ENCODE peak calls at places on chromosomes 1 and 21, in seven cellular contexts. H is GM13977, C is neural crest cell, Z is K562, U is GM13976, A is NB4, Q is AG10803. T is an unnamed sample.

GRCh38 chr1:55932402-55932801 is 647.0 kb downstream of the PLPP3 start:
- DNase-seq in A (no peak), Z (no peak), U (no peak), H (no peak), C (no peak), Q (no peak), T (no peak)

GRCh38 chr1:52552505-52553371 is at the start of gene TUT4:
- DNase-seq in U (peak; percentile 77), H (peak; percentile 77), Z (peak; percentile 79), A (peak; percentile 92), Q (peak; percentile 70), C (peak; percentile 81), T (peak; percentile 77)

GRCh38 chr21:16074950-16075489 is 345.2 kb downstream of the USP25 start:
- DNase-seq in A (no peak), U (no peak), Q (no peak), H (no peak), C (no peak), Z (no peak), T (no peak)

GRCh38 chr1:81550753-81551152 is 250.0 kb upstream of the ADGRL2 start:
- DNase-seq in A (no peak), C (no peak), U (no peak), Q (no peak), H (no peak), Z (no peak), T (no peak)

GRCh38 chr1:30305519-30305918 is 417.9 kb downstream of the MATN1 start:
- DNase-seq in U (no peak), C (no peak), H (no peak), Q (no peak), A (no peak), Z (no peak), T (no peak)

GRCh38 chr1:186499571-186499970 is 38.7 kb upstream of the PDC start:
- DNase-seq in A (no peak), H (no peak), Q (no peak), U (no peak), Z (no peak), C (no peak), T (no peak)

GRCh38 chr21:42677339-42678117 is 24.1 kb downstream of the PDE9A start:
- DNase-seq in H (no peak), A (peak; percentile 93), U (no peak), Q (no peak), C (no peak), Z (no peak), T (no peak)

GRCh38 chr1:206809504-206810084 is 37.3 kb upstream of the IL10 start:
- DNase-seq in Q (peak; percentile 47), H (no peak), Z (no peak), C (no peak), A (peak; percentile 63), U (no peak), T (no peak)

GRCh38 chr1:168972887-168973286 is 133.6 kb upstream of the ATP1B1 start:
- DNase-seq in Q (no peak), Z (no peak), H (no peak), C (no peak), U (no peak), A (no peak), T (no peak)

GRCh38 chr21:33059319-33059894 is 10.5 kb upstream of the OLIG1 start:
- DNase-seq in A (peak; percentile 99), C (no peak), Q (no peak), H (no peak), Z (no peak), U (no peak), T (no peak)

GRCh38 chr1:224852901-224853568 is 76.4 kb upstream of the DNAH14 start:
- DNase-seq in H (peak; percentile 25), C (no peak), Q (peak; percentile 62), Z (peak; percentile 63), U (peak; percentile 32), A (peak; percentile 60), T (peak; percentile 26)

GRCh38 chr21:38136201-38136600 is 120.6 kb upstream of the KCNJ15 start:
- DNase-seq in H (no peak), Q (peak; percentile 42), A (no peak), Z (no peak), U (no peak), C (no peak), T (no peak)

GRCh38 chr1:100360790-100361232 is 8.5 kb downstream of the CDC14A start:
- DNase-seq in A (no peak), U (no peak), H (no peak), Q (peak; percentile 40), C (no peak), Z (no peak), T (no peak)

GRCh38 chr1:215290018-215290417 is 207.5 kb downstream of the KCNK2 start:
- DNase-seq in C (no peak), U (no peak), Z (no peak), Q (peak; percentile 76), A (no peak), H (no peak), T (no peak)

GRCh38 chr1:208167229-208167869 is 76.8 kb downstream of the PLXNA2 start:
- DNase-seq in C (no peak), U (no peak), A (no peak), H (no peak), Q (no peak), Z (no peak), T (no peak)

DNA sequence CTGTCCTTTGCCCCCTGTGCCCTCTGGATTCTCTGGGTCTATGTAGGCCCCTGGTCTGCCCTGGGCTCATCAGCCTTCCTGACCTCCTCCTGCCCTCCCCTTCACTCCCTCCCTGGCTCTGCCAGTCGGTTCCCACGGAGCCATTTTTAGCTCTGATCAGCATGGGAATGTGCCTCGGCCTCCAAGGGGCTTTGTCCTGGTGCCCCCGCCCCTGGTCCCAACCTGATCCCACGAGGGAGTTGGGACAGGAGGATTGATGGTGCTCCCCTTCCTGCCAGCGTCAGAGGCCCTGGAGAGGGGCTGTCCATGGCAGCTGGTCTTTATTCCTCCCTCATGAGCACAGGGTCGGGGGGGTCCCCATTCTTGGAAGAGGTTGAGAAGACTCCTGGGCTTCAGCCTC is 24.9 kb downstream of the ETNK2 start:
- DNase-seq in H (no peak), Z (no peak), Q (no peak), U (no peak), C (no peak), A (no peak), T (no peak)
- TF ChIP-seq CTCF in H (no peak), Z (no peak), Q (no peak), U (no peak), C (no peak), A (no peak), T (no peak)

GRCh38 chr1:150621497-150622113 is 7.8 kb downstream of the ENSA start:
- DNase-seq in A (peak; percentile 67), Q (peak; percentile 75), Z (no peak), H (peak; percentile 57), C (peak; percentile 22), U (peak; percentile 65), T (peak; percentile 46)
- TF ChIP-seq CTCF in A (peak; percentile 55), Q (peak; percentile 79), Z (peak; percentile 74), H (peak; percentile 69), C (peak; percentile 75), U (peak; percentile 33), T (peak; percentile 58)

DNA sequence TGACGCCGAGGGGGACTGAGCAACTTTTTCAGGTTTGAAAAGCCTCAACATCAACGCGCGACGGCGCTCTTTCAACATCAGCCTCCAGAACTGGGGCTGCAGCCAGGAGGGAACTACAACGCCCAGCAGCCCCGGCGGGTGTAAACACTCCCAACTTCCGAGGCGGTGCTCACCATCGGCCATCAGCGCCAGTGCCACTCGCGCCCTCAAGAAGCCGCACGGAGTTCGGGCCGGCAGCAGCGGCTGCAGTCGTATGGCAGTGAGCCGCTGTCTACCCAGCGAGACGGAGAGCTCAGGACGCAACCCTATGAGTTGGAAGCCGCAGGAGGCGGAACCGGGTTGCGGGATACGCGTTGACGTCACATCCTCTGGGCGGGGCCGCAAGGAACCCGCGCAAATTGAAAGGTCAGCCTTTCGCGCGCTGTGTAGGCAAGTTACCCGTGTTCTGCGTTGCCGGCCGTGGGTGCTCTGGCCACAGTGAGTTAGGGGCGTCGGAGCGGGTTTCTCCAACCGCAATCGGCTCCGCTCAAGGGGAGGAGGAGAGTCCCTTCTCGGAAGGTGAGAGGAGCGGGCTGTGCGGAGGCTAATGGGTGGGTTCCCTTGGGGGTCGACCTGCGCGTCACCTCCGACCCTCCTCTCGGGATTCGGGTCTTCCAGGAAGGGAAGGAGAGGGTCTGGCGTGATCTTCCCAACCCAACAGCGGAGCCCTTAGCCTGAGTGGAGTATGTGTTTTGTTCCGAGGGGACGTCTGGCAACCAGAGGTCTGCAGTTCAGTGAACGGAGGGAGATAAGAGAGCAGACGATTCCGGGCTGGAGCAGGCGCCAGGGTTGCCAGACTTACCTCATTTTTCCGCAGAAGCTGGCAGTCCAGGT is at the start of gene EXO1:
- DNase-seq in Z (peak; percentile 91), Q (peak; percentile 85), H (peak; percentile 91), A (peak; percentile 95), U (peak; percentile 93), C (peak; percentile 78), T (peak; percentile 92)
- TF ChIP-seq CTCF in Z (peak; percentile 75), Q (peak; percentile 30), H (peak; percentile 72), A (peak; percentile 42), U (peak; percentile 65), C (no peak), T (peak; percentile 54)

DNA sequence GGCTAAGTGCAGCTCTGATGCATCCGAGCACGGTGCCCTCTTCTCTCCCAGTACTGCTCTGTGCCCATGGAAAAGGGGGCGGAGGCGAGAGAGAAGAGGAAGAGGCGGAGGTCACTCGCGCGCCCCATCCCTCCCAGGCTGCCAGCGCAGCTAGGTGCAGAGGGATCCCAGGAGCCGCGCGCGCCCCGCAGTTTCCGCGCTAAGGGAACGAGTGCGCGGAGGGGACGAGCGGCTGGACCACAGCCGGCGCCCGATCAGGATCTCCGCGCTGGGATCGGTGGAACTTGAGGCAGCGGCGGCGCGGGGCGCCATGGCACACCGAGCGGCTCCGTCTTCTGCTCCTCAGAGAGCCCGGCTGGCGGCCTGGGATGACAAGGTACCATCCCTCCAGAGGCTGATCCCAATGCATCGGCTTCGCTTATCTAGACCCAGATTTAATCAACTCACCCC is at the start of gene PTGFR:
- DNase-seq in U (no peak), Z (no peak), A (no peak), C (peak; percentile 14), Q (peak; percentile 52), H (no peak), T (no peak)
- TF ChIP-seq CTCF in U (no peak), Z (no peak), A (no peak), C (no peak), Q (no peak), H (no peak), T (no peak)